ENCODE peak calls at places on chromosome 7, in six cellular contexts. T is astrocyte of the spinal cord, I is ovary, R is adrenal gland, Q is AG10803, W is fibroblast of lung. A is an unnamed sample.

GRCh38 chr7:940599-941408 is 13.7 kb downstream of the ADAP1 start:
- DNase-seq in T (no peak), I (no peak), W (no peak), Q (no peak), R (no peak), A (no peak)

GRCh38 chr7:37336259-37336658 is 112.4 kb downstream of the ELMO1 start:
- DNase-seq in W (no peak), R (peak), T (no peak), Q (no peak), I (no peak), A (no peak)

GRCh38 chr7:20280475-20281351 is 50.0 kb upstream of the ITGB8 start:
- DNase-seq in Q (peak), W (peak), R (no peak), T (peak), I (no peak), A (peak)

GRCh38 chr7:135321556-135321955 is 87.9 kb downstream of the STRA8 start:
- DNase-seq in R (no peak), Q (peak), T (peak), I (no peak), W (peak), A (peak)

GRCh38 chr7:54679414-54679813 is 79.6 kb downstream of the SEC61G start:
- DNase-seq in T (no peak), Q (no peak), I (no peak), W (no peak), R (no peak), A (no peak)

GRCh38 chr7:127874049-127874636 is 157.1 kb downstream of the LRRC4 start:
- DNase-seq in W (no peak), Q (no peak), I (no peak), R (no peak), T (no peak), A (no peak)

GRCh38 chr7:37942934-37943610 is 22.6 kb downstream of the EPDR1 start:
- DNase-seq in Q (no peak), R (peak), W (peak), I (peak), T (peak), A (no peak)

GRCh38 chr7:30974605-30975256 is 11.0 kb downstream of the GHRHR start:
- DNase-seq in Q (peak), R (peak), T (peak), W (peak), I (peak), A (peak)

GRCh38 chr7:21214656-21215055 is 213.2 kb upstream of the SP4 start:
- DNase-seq in T (no peak), W (no peak), Q (no peak), R (no peak), I (no peak), A (no peak)

GRCh38 chr7:137992738-137993394 is 9.0 kb downstream of the CREB3L2 start:
- DNase-seq in T (peak), R (peak), W (peak), Q (peak), I (peak), A (peak)

GRCh38 chr7:158394936-158395335 is 192.7 kb downstream of the PTPRN2 start:
- DNase-seq in Q (no peak), W (no peak), R (no peak), I (no peak), T (no peak), A (no peak)

GRCh38 chr7:7641129-7641663 is 644 bp downstream of the UMAD1 start:
- DNase-seq in T (no peak), W (no peak), Q (peak), R (no peak), I (no peak), A (peak)

GRCh38 chr7:80150621-80151273 is 16.1 kb downstream of the GNAI1 start:
- DNase-seq in T (peak), W (peak), R (no peak), Q (peak), I (no peak), A (peak)

GRCh38 chr7:131161103-131161502 is 166.6 kb upstream of the MKLN1 start:
- DNase-seq in I (no peak), Q (peak), T (peak), R (no peak), W (peak), A (no peak)

GRCh38 chr7:113799896-113800295 is 118.9 kb downstream of the PPP1R3A start:
- DNase-seq in Q (no peak), I (no peak), R (no peak), T (no peak), W (no peak), A (no peak)

GRCh38 chr7:97075928-97076327 is 41.6 kb upstream of the SDHAF3 start:
- DNase-seq in W (no peak), I (no peak), T (no peak), R (no peak), Q (no peak), A (peak)

GRCh38 chr7:134016223-134016941 is 110.8 kb upstream of the LRGUK start:
- DNase-seq in I (peak), Q (peak), T (peak), R (peak), W (peak), A (peak)

GRCh38 chr7:17014693-17015092 is 132.9 kb upstream of the AGR3 start:
- DNase-seq in T (no peak), Q (no peak), I (no peak), W (no peak), R (no peak), A (no peak)

GRCh38 chr7:132213583-132213982 is 362.7 kb downstream of the PLXNA4 start:
- DNase-seq in Q (no peak), T (no peak), R (no peak), I (no peak), W (no peak), A (no peak)

GRCh38 chr7:43577485-43577951 is 5.4 kb upstream of the STK17A start:
- DNase-seq in R (no peak), T (no peak), I (no peak), Q (peak), W (peak), A (peak)

GRCh38 chr7:75931676-75932075 is 16.7 kb downstream of the POR start:
- DNase-seq in T (no peak), I (no peak), Q (no peak), W (peak), R (no peak), A (no peak)

GRCh38 chr7:30068117-30068516 is 39.9 kb downstream of the PLEKHA8 start:
- DNase-seq in T (peak), I (no peak), W (peak), R (no peak), Q (peak), A (peak)

DNA sequence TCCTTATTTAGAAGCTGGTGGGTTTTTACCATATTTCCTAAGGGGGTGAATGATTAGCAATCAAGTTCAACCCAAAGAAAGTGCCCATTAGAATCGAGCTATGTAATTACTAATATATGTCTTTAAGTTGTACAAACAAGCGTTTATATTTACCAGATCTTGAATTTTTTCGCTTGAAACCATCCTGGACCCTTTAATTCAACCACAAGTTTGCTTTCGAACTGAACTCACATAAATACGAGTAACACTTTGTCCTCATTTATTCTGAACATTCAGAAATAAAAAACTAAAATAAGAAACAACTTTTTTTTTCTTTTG is 1.5 kb downstream of the SRI start:
- DNase-seq in I (no peak), T (no peak), W (no peak), Q (no peak), R (no peak), A (no peak)
- H3K4me3 ChIP-seq in I (peak), T (peak), W (peak), Q (peak), R (peak), A (peak)

GRCh38 chr7:77800158-77800557 is 1.6 kb downstream of the PHTF2 start:
- DNase-seq in W (peak), T (no peak), I (no peak), R (no peak), Q (no peak), A (no peak)
- TF ChIP-seq CTCF in W (no peak), T (no peak), I (no peak), R (no peak), Q (no peak), A (no peak)

GRCh38 chr7:106281919-106282318 is 2.9 kb downstream of the NAMPT start:
- DNase-seq in T (no peak), Q (no peak), R (no peak), W (no peak), I (no peak), A (no peak)
- H3K4me3 ChIP-seq in T (no peak), Q (no peak), R (peak), W (no peak), I (no peak), A (peak)

DNA sequence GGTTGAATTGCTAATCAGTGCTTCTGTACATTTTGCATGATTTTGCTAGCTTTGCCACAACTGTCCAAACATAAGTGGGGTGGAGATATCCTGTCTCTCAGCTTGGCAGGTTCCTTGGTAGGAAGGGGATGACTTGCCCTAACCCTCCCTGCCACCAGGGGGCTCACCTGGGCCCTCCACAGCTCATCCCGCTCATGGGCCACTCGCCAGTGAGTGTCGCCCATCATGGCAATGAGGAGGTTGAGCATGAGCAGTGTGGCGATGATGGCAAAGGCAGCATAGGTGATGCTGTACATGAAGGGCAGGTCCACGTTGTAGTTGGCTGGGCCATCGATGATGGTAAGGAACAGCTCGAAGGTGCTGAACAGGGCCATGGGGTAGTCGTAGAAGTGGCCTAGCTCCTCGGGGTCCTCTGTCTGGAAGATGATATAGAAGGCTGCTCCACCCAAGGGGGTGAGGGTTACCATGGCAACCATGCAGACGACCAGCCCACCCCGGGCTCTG is 12.2 kb downstream of the TRPV6 start:
- DNase-seq in W (no peak), Q (no peak), T (no peak), R (no peak), I (no peak), A (no peak)
- TF ChIP-seq CTCF in W (peak), Q (peak), T (peak), R (no peak), I (no peak), A (peak)

GRCh38 chr7:156984209-156984891 is 26.1 kb downstream of the MNX1 start:
- DNase-seq in W (no peak), R (no peak), Q (peak), T (no peak), I (no peak), A (no peak)
- H3K4me3 ChIP-seq in W (no peak), R (no peak), Q (peak), T (no peak), I (no peak), A (no peak)

GRCh38 chr7:13282377-13282980 is 595.0 kb downstream of the ARL4A start:
- DNase-seq in R (no peak), T (peak), Q (peak), I (no peak), W (peak), A (peak)
- TF ChIP-seq CTCF in R (no peak), T (peak), Q (peak), I (no peak), W (peak), A (peak)

GRCh38 chr7:36315309-36315948 is 74.2 kb upstream of the ANLN start:
- DNase-seq in T (no peak), Q (no peak), W (no peak), I (no peak), R (no peak), A (no peak)

GRCh38 chr7:36313607-36314006 is 76.1 kb upstream of the ANLN start:
- DNase-seq in R (no peak), Q (no peak), I (no peak), T (no peak), W (no peak), A (no peak)

GRCh38 chr7:36312915-36313334 is 76.7 kb upstream of the ANLN start:
- DNase-seq in W (no peak), T (no peak), R (no peak), Q (no peak), I (no peak), A (no peak)

GRCh38 chr7:36316319-36316718 is 73.3 kb upstream of the ANLN start:
- DNase-seq in W (no peak), T (no peak), I (no peak), Q (no peak), R (no peak), A (no peak)

DNA sequence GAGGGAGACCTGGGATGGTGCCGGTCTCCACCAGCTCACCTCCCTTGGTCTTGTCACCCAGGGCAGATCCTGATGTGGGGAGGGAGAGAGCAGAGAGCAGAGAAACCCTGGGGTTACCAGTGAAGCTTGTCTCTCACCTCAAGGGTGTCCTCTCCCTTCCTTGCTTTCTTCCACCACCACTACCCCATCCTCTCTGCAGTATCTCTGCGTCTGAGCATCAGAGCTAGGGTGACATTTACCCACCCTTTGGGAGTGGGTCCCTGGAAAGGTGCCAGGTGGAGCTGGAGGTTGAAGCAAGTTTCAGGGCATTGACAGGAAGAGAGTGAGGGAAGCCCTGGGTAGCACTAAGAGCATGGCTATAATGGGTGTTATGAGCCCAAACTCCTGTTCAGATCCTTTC is 75.2 kb upstream of the ANLN start:
- DNase-seq in T (no peak), W (no peak), I (no peak), R (no peak), Q (no peak), A (no peak)
- H3K4me3 ChIP-seq in T (no peak), W (no peak), I (no peak), R (no peak), Q (no peak), A (no peak)

GRCh38 chr7:33109758-33110238 is 594 bp upstream of the RP9 start:
- DNase-seq in I (no peak), T (no peak), R (no peak), W (no peak), Q (no peak), A (peak)

GRCh38 chr7:33111614-33112013 is 2.4 kb upstream of the RP9 start:
- DNase-seq in T (no peak), I (no peak), R (no peak), Q (no peak), W (no peak), A (peak)

GRCh38 chr7:33107136-33108066 is 1.8 kb downstream of the RP9 start:
- DNase-seq in I (peak), T (peak), Q (peak), R (peak), W (peak), A (peak)

GRCh38 chr7:33108931-33109757 is at the start of gene RP9:
- DNase-seq in Q (peak), I (peak), W (peak), T (peak), R (peak), A (peak)

GRCh38 chr7:33108591-33108930 is 643 bp downstream of the RP9 start:
- DNase-seq in T (no peak), W (no peak), I (no peak), R (no peak), Q (peak), A (peak)
- TF ChIP-seq CTCF in T (peak), W (peak), I (no peak), R (peak), Q (no peak), A (peak)

GRCh38 chr7:100604976-100605911 is 3.1 kb downstream of the PCOLCE start:
- DNase-seq in Q (no peak), I (peak), T (peak), W (no peak), R (peak), A (no peak)

GRCh38 chr7:100600222-100601038 is 1.7 kb upstream of the PCOLCE start:
- DNase-seq in T (no peak), I (no peak), R (no peak), Q (no peak), W (no peak), A (no peak)

GRCh38 chr7:100604078-100604975 is 2.2 kb downstream of the PCOLCE start:
- DNase-seq in W (peak), R (peak), T (peak), Q (peak), I (peak), A (peak)

GRCh38 chr7:100603697-100604077 is 1.5 kb downstream of the PCOLCE start:
- DNase-seq in R (no peak), T (peak), I (peak), Q (no peak), W (peak), A (no peak)

DNA sequence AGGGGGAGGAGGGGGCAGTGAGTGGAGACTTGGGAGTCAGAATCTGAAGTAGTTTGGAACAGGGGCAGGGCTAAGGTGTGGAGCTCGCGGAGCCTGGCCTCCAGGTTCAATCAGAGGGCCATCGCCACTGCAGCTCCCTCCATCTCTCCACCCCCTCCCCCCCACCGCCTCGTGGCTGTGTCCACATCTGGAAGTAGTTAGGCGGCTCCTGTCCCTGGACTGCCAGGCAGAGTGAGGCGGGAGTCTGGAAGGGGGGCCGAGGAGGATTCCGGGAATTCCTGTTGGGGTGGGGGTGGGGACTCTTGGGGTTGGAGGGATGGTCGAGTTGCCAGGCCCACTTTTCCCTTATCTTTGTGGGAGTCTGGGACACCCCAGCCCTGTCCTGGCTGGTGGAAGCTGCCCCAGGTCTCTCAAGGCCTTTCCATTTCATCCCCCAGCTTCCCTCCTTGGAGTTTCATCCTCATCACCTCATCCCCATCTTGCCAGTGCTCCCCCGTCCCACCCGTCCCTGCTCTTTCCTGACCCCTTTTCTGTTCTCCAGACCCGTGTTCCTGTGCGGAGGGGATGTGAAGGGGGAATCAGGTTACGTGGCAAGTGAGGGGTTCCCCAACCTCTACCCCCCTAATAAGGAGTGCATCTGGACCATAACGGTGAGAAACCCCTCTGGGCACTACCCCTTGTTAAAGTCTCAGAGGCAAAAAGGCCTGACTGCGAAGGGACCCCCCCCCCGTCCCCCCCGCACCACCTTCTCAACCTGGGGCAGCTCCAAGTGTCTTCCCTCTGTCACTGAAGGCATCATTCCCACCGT is 930 bp downstream of the PCOLCE start:
- DNase-seq in I (peak), Q (peak), W (peak), R (peak), T (peak), A (no peak)
- H3K4me3 ChIP-seq in I (peak), Q (peak), W (peak), R (peak), T (peak), A (no peak)

GRCh38 chr7:156969972-156970420 is 20.5 kb downstream of the NOM1 start:
- DNase-seq in R (no peak), I (no peak), T (peak), W (no peak), Q (peak), A (peak)
- TF ChIP-seq CTCF in R (peak), I (no peak), T (no peak), W (no peak), Q (peak), A (peak)